ENCODE peak calls at places on chromosomes 16 and 17, in ten cellular contexts. U is neural progenitor cell, M is PC-9, Y is gastrocnemius medialis, X is right lobe of liver, J is fibroblast of pulmonary artery, S is GM12865, L is fibroblast of lung, K is IMR-90, F is body of pancreas. G is an unnamed sample.

GRCh38 chr17:27340575-27340974 is 46.7 kb downstream of the WSB1 start:
- DNase-seq in L (no peak), U (no peak), Y (no peak), M (no peak), J (no peak), X (no peak), F (no peak), K (no peak), S (no peak), G (no peak)

GRCh38 chr17:48374650-48375230 is 55.3 kb downstream of the SKAP1 start:
- DNase-seq in X (no peak), U (peak), F (peak), M (peak), L (no peak), J (no peak), K (no peak), S (peak), Y (no peak), G (peak)

GRCh38 chr17:3913531-3914318 is 2.5 kb downstream of the P2RX1 start:
- DNase-seq in L (peak), F (peak), U (peak), X (peak), S (peak), K (peak), M (peak), Y (peak), J (peak), G (no peak)

GRCh38 chr17:17819561-17819995 is 17.2 kb downstream of the SREBF1 start:
- DNase-seq in J (peak), Y (peak), X (peak), M (peak), L (peak), K (peak), F (peak), U (no peak), S (peak), G (peak)

GRCh38 chr16:11601911-11602310 is 15.2 kb upstream of the LITAF start:
- DNase-seq in M (no peak), S (no peak), U (no peak), F (no peak), Y (no peak), L (no peak), X (no peak), K (no peak), J (no peak), G (no peak)

GRCh38 chr16:63096857-63097256 is 1060.6 kb upstream of the CDH8 start:
- DNase-seq in S (no peak), X (no peak), L (no peak), J (no peak), U (no peak), Y (no peak), K (no peak), F (no peak), M (no peak), G (no peak)

GRCh38 chr17:44804301-44805061 is 25.6 kb downstream of the GJC1 start:
- DNase-seq in F (no peak), K (no peak), S (no peak), U (no peak), J (no peak), X (no peak), L (no peak), Y (no peak), M (no peak), G (no peak)

GRCh38 chr17:48293319-48294192 is 136.5 kb downstream of the SKAP1 start:
- DNase-seq in F (no peak), Y (no peak), M (no peak), L (no peak), J (no peak), S (no peak), X (no peak), K (no peak), U (no peak), G (no peak)

GRCh38 chr17:41687828-41688640 is 651 bp upstream of the EIF1 start:
- DNase-seq in J (peak), F (peak), K (peak), L (no peak), U (no peak), M (peak), X (no peak), S (peak), Y (peak), G (no peak)

GRCh38 chr16:86634290-86634689 is 55.9 kb downstream of the FOXL1 start:
- DNase-seq in F (no peak), Y (no peak), K (peak), X (no peak), S (no peak), L (peak), U (peak), J (peak), M (no peak), G (no peak)

GRCh38 chr16:29757950-29758466 is 12.2 kb upstream of the C16orf54 start:
- DNase-seq in J (peak), M (no peak), S (no peak), X (peak), Y (no peak), U (no peak), F (no peak), K (peak), L (peak), G (no peak)

GRCh38 chr17:18950944-18951905 is 740 bp upstream of the SLC5A10 start:
- DNase-seq in J (no peak), U (no peak), X (no peak), M (no peak), L (no peak), F (peak), K (no peak), S (no peak), Y (no peak), G (no peak)

GRCh38 chr17:8488491-8488890 is 52.8 kb downstream of the NDEL1 start:
- DNase-seq in K (no peak), F (no peak), J (no peak), M (no peak), U (no peak), Y (no peak), S (no peak), L (no peak), X (peak), G (no peak)

GRCh38 chr17:66506641-66507040 is 204.2 kb downstream of the PRKCA start:
- DNase-seq in X (no peak), L (peak), J (peak), U (no peak), S (no peak), F (no peak), M (no peak), Y (no peak), K (peak), G (no peak)

GRCh38 chr17:31495049-31495885 is 103.8 kb downstream of the RAB11FIP4 start:
- DNase-seq in S (no peak), X (peak), K (no peak), U (no peak), L (no peak), M (peak), F (peak), J (no peak), Y (no peak), G (peak)

GRCh38 chr17:45077643-45078042 is 16.5 kb downstream of the NMT1 start:
- DNase-seq in S (peak), X (no peak), U (no peak), F (no peak), M (no peak), L (no peak), Y (no peak), J (no peak), K (no peak), G (no peak)

GRCh38 chr16:66619534-66620418 is 15.3 kb downstream of the CMTM3 start:
- DNase-seq in K (peak), M (no peak), U (no peak), Y (peak), S (no peak), X (no peak), L (peak), F (no peak), J (peak), G (no peak)

GRCh38 chr17:57067781-57068180 is 17.3 kb upstream of the AKAP1 start:
- DNase-seq in K (no peak), X (no peak), Y (no peak), F (no peak), M (no peak), S (no peak), J (no peak), L (no peak), U (no peak), G (no peak)

GRCh38 chr17:59332890-59333377 is 1.5 kb downstream of the YPEL2 start:
- DNase-seq in F (peak), K (peak), X (no peak), S (no peak), U (no peak), M (no peak), Y (peak), J (peak), L (no peak), G (no peak)

GRCh38 chr17:8004899-8005298 is 2.5 kb downstream of the GUCY2D start:
- DNase-seq in S (no peak), Y (no peak), X (no peak), F (no peak), J (peak), K (peak), U (no peak), M (no peak), L (peak), G (no peak)

GRCh38 chr17:32903774-32904673 is 23.9 kb upstream of the TMEM98 start:
- DNase-seq in J (no peak), F (no peak), S (peak), X (no peak), U (no peak), Y (no peak), L (no peak), K (no peak), M (no peak), G (no peak)

GRCh38 chr17:46995841-46996571 is 17.0 kb upstream of the RPRML start:
- DNase-seq in X (no peak), S (no peak), K (peak), F (no peak), Y (no peak), M (no peak), J (peak), U (no peak), L (peak), G (no peak)

GRCh38 chr16:82033006-82033405 is 2.0 kb upstream of the HSD17B2 start:
- DNase-seq in S (no peak), L (no peak), U (no peak), J (no peak), Y (no peak), X (no peak), F (peak), K (no peak), M (no peak), G (no peak)

GRCh38 chr17:16989953-16990860 is 18.3 kb upstream of the TNFRSF13B start:
- DNase-seq in Y (no peak), J (no peak), S (peak), M (no peak), F (no peak), K (peak), U (no peak), L (peak), X (no peak), G (no peak)

GRCh38 chr16:67645397-67646121 is 615 bp downstream of the CARMIL2 start:
- DNase-seq in F (no peak), L (no peak), M (no peak), X (no peak), S (no peak), Y (no peak), J (no peak), K (no peak), U (no peak), G (no peak)

GRCh38 chr16:15398618-15399316 is 3.2 kb downstream of the MPV17L start:
- DNase-seq in J (no peak), X (no peak), S (no peak), F (peak), M (no peak), Y (no peak), K (no peak), U (no peak), L (no peak), G (no peak)

GRCh38 chr16:54867302-54867832 is 63.3 kb upstream of the IRX5 start:
- DNase-seq in X (no peak), M (no peak), J (no peak), U (no peak), L (no peak), S (no peak), F (no peak), Y (no peak), K (no peak), G (no peak)

GRCh38 chr16:81558444-81559175 is 114.0 kb downstream of the CMIP start:
- DNase-seq in Y (no peak), X (peak), U (peak), L (no peak), K (no peak), M (peak), S (no peak), J (no peak), F (peak), G (peak)

GRCh38 chr16:85821441-85821901 is 22.0 kb downstream of the COX4I1 start:
- DNase-seq in S (peak), F (peak), L (peak), U (peak), K (peak), X (peak), Y (peak), M (peak), J (peak), G (peak)

GRCh38 chr16:70590722-70591438 is 55.5 kb upstream of the IL34 start:
- DNase-seq in U (no peak), K (no peak), S (no peak), X (no peak), F (no peak), J (peak), L (no peak), Y (no peak), M (no peak), G (no peak)

GRCh38 chr16:85090873-85091521 is 21.3 kb downstream of the CIBAR2 start:
- DNase-seq in J (no peak), S (no peak), Y (no peak), M (no peak), F (peak), L (no peak), X (peak), K (no peak), U (no peak), G (no peak)

GRCh38 chr17:45186955-45187354 is 25.3 kb downstream of the HEXIM2 start:
- DNase-seq in M (no peak), U (no peak), Y (no peak), J (no peak), X (no peak), F (no peak), S (no peak), L (no peak), K (no peak), G (no peak)

GRCh38 chr17:68849673-68850260 is 105.4 kb downstream of the ABCA8 start:
- DNase-seq in S (peak), K (no peak), L (no peak), M (no peak), X (no peak), U (no peak), J (no peak), Y (no peak), F (no peak), G (no peak)

GRCh38 chr17:17994271-17994670 is 21.6 kb downstream of the DRC3 start:
- DNase-seq in L (no peak), F (no peak), U (peak), J (peak), Y (no peak), X (no peak), M (no peak), S (peak), K (no peak), G (no peak)

GRCh38 chr17:58246104-58246740 is 7.8 kb downstream of the LPO start:
- DNase-seq in Y (no peak), L (no peak), F (no peak), X (no peak), S (no peak), U (no peak), M (no peak), J (no peak), K (no peak), G (no peak)

GRCh38 chr16:49837673-49838360 is 18.1 kb downstream of the ZNF423 start:
- DNase-seq in U (no peak), X (no peak), Y (no peak), J (no peak), F (no peak), M (no peak), K (no peak), L (no peak), S (no peak), G (no peak)

GRCh38 chr16:82187829-82188228 is 17.8 kb upstream of the MPHOSPH6 start:
- DNase-seq in M (no peak), F (no peak), Y (no peak), U (no peak), L (no peak), X (no peak), S (peak), J (peak), K (no peak), G (no peak)

DNA sequence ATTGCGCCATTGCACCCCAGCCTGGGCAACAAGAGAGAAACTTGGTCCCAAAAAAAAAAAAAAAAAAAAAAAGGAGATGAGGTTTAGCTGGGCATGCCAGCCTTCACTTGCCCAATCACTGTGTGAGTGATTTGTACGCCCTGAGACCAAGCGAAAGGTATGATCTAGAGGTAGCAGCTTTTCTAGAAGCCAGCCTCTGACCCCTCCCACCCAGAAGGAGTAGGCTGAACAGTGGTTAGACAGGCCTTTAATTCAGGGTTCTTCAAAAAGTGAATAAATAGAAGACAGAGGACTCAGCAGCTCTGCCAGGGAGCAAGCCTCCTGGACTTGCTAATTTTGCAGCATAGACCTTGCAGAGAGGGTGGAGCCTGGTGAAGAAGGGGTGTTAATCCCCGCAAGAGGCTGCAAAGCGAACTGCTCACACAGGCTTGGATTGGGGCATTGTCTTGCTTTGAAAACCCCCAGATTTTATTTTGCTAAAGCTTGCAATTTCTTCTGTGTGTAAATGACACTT is 7.1 kb upstream of the CYTH1 start:
- DNase-seq in S (no peak), U (no peak), L (no peak), F (peak), Y (no peak), J (no peak), X (no peak), K (no peak), M (no peak), G (no peak)
- H3K4me3 ChIP-seq in S (no peak), U (no peak), L (no peak), F (no peak), Y (no peak), J (no peak), X (no peak), K (no peak), M (no peak), G (no peak)

GRCh38 chr17:51585514-51586104 is 325.3 kb downstream of the UTP18 start:
- DNase-seq in U (peak), L (no peak), Y (peak), K (no peak), J (no peak), X (no peak), M (peak), F (peak), S (peak), G (peak)
- TF ChIP-seq CTCF in U (peak), L (no peak), Y (peak), K (no peak), J (no peak), X (peak), M (peak), F (no peak), S (peak), G (peak)

GRCh38 chr16:8591451-8591850 is 1.1 kb upstream of the TMEM114 start:
- DNase-seq in S (no peak), X (no peak), J (no peak), U (no peak), F (no peak), L (no peak), M (no peak), K (no peak), Y (no peak), G (no peak)

GRCh38 chr16:8588703-8589292 is 1.5 kb downstream of the TMEM114 start:
- DNase-seq in J (no peak), M (no peak), L (no peak), S (no peak), U (peak), K (no peak), X (no peak), Y (no peak), F (no peak), G (no peak)

GRCh38 chr16:8590811-8591210 is 500 bp upstream of the TMEM114 start:
- DNase-seq in M (no peak), S (no peak), J (no peak), U (no peak), X (no peak), Y (no peak), K (no peak), L (no peak), F (no peak), G (no peak)

GRCh38 chr16:8589293-8590160 is 784 bp downstream of the TMEM114 start:
- DNase-seq in M (no peak), S (no peak), F (peak), U (peak), K (no peak), J (no peak), X (no peak), Y (no peak), L (no peak), G (no peak)

DNA sequence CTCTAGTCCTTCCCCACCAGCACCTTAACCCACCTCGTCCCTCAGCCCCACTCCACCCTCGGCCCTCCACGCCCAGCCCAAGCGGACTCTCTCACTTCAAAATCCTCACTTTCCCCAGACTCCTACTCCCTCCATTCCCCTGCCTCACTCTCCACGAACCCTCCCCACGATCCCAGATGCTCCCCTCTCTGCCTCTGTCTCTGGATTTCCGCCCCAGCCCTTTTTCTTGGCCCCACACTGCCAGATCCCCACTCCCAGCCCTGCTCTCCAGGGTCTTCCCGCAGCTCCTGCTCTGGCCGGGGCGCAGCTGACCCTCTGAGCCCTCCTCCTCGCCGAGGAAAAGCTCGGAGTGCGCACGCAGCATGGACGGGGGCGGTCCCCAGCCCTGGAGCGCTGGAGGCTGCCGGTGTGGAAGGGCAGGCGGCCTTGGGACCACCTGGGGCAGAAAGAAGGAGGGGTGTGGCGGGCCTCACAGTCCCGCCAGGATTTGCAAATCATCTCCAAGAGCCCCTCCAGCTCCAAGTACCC is at the start of gene TMEM114:
- DNase-seq in K (no peak), M (no peak), F (no peak), U (peak), J (no peak), Y (no peak), S (no peak), L (no peak), X (no peak), G (no peak)
- H3K4me3 ChIP-seq in K (no peak), M (no peak), F (no peak), U (peak), J (no peak), Y (no peak), S (no peak), L (no peak), X (no peak), G (no peak)

GRCh38 chr16:88810868-88811599 is 694 bp downstream of the APRT start:
- DNase-seq in L (peak), J (peak), X (peak), M (peak), U (peak), F (peak), Y (peak), S (peak), K (peak), G (no peak)
- TF ChIP-seq CTCF in L (no peak), J (no peak), X (no peak), M (no peak), U (no peak), F (no peak), Y (no peak), S (no peak), K (no peak), G (no peak)

DNA sequence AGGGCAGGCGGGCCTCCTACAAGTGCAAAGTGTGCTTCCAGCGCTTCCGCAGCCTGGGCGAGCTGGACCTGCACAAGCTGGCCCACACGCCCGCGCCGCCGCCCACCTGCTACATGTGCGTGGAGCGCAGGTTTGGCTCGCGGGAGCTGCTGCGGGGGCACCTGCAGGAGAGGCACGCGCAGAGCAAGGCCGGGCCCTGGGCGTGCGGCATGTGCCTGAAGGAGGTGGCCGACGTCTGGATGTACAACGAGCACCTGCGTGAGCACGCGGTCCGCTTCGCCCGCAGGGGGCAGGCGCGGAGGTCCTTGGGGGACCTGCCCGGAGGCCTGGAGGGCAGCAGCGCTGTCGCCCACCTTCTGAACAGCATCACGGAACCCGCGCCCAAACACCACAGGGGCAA is 16.3 kb upstream of the ZFPM1 start:
- DNase-seq in L (no peak), X (no peak), U (no peak), Y (no peak), F (no peak), J (no peak), M (no peak), K (no peak), S (no peak), G (no peak)
- H3K4me3 ChIP-seq in L (no peak), X (no peak), U (no peak), Y (no peak), F (no peak), J (no peak), M (no peak), K (no peak), S (no peak), G (no peak)

G was measured in LNCaP clone FGC.